ENCODE peak calls at places on chromosomes 11 and 22, in four cellular contexts. W, A, P and D are unnamed samples.

GRCh38 chr11:85438328-85438727 is 188.8 kb downstream of the DLG2 start:
- DNase-seq in A (no peak), P (no peak), W (no peak), D (no peak)

GRCh38 chr11:113577356-113578163 is 102.4 kb upstream of the DRD2 start:
- DNase-seq in P (peak; percentile 60), A (no peak), W (no peak), D (no peak)

GRCh38 chr11:82906236-82906635 is 4.7 kb downstream of the DDIAS start:
- DNase-seq in W (no peak), P (peak; percentile 36), A (no peak), D (no peak)

GRCh38 chr22:27746918-27747317 is 54.6 kb downstream of the MN1 start:
- DNase-seq in A (no peak), P (no peak), W (no peak), D (no peak)

GRCh38 chr11:73335204-73335923 is 27.3 kb downstream of the ARHGEF17 start:
- DNase-seq in A (peak; percentile 85), W (peak; percentile 85), P (peak; percentile 72), D (peak; percentile 85)

GRCh38 chr11:121482231-121483129 is 29.7 kb upstream of the SORL1-AS1 start:
- DNase-seq in W (no peak), A (no peak), P (peak; percentile 26), D (no peak)

GRCh38 chr11:788953-789940 is 643 bp downstream of the CEND1 start:
- DNase-seq in A (no peak), P (no peak), W (no peak), D (no peak)

GRCh38 chr11:70656293-70656692 is 258.0 kb downstream of the CTTN start:
- DNase-seq in W (no peak), P (no peak), A (no peak), D (no peak)

GRCh38 chr22:24983151-24983550 is 30.6 kb downstream of the KIAA1671 start:
- DNase-seq in W (no peak), A (no peak), P (no peak), D (peak; percentile 41)

GRCh38 chr11:45180888-45181594 is 34.6 kb downstream of the PRDM11 start:
- DNase-seq in A (peak; percentile 64), W (peak; percentile 66), P (peak; percentile 74), D (peak; percentile 50)

GRCh38 chr11:68413591-68413999 is 47.0 kb upstream of the PPP6R3 start:
- DNase-seq in W (no peak), A (no peak), P (no peak), D (no peak)

GRCh38 chr11:20103281-20103680 is 57.0 kb downstream of the DBX1 start:
- DNase-seq in A (no peak), W (no peak), P (no peak), D (no peak)

GRCh38 chr11:47270331-47271271 is 668 bp downstream of the MADD start:
- DNase-seq in A (no peak), W (peak; percentile 36), P (no peak), D (peak; percentile 59)

GRCh38 chr22:41468381-41469217 is at the start of the genes ACO2 and PHF5A:
- DNase-seq in P (peak; percentile 99), A (peak; percentile 98), W (peak; percentile 98), D (peak; percentile 98)
- H3K4me1 ChIP-seq in P (peaks cover 9% of the 10 kb centered on the region), A (peaks cover 70% of the 10 kb centered on the region), W (peaks cover 55% of the 10 kb centered on the region), D (peaks cover 36% of the 10 kb centered on the region)

GRCh38 chr22:39545310-39546063 is 12.9 kb upstream of the RPS19BP1 start:
- DNase-seq in P (no peak), W (peak; percentile 59), A (no peak), D (no peak)

GRCh38 chr22:39546064-39546365 is 13.5 kb upstream of the RPS19BP1 start:
- DNase-seq in A (no peak), P (no peak), W (no peak), D (no peak)

GRCh38 chr22:39547587-39547947 is 15.0 kb upstream of the RPS19BP1 start:
- DNase-seq in W (no peak), A (no peak), P (no peak), D (no peak)

GRCh38 chr22:39546889-39547586 is 14.5 kb upstream of the RPS19BP1 start:
- DNase-seq in P (no peak), W (no peak), A (no peak), D (no peak)

GRCh38 chr22:39543095-39543494 is 10.5 kb upstream of the RPS19BP1 start:
- DNase-seq in A (no peak), P (no peak), W (no peak), D (no peak)
- H3K27me3 ChIP-seq in A (peaks cover 56% of the 10 kb centered on the region), P (no peaks in the 10 kb centered on the region), W (no peaks in the 10 kb centered on the region), D (no peaks in the 10 kb centered on the region)

GRCh38 chr11:1843796-1844195 is 5.0 kb downstream of the TNNI2 start:
- DNase-seq in P (no peak), A (no peak), W (no peak), D (no peak)
- H3K4me1 ChIP-seq in P (no peaks in the 10 kb centered on the region), A (peaks cover 56% of the 10 kb centered on the region), W (peaks cover 69% of the 10 kb centered on the region), D (peaks cover 60% of the 10 kb centered on the region)

GRCh38 chr11:125404811-125405481 is 91.1 kb downstream of the FEZ1 start:
- DNase-seq in P (peak; percentile 40), A (peak; percentile 76), W (peak; percentile 69), D (peak; percentile 84)
- H3K27me3 ChIP-seq in P (no peaks in the 10 kb centered on the region), A (peaks cover 3% of the 10 kb centered on the region), W (no peaks in the 10 kb centered on the region), D (no peaks in the 10 kb centered on the region)

GRCh38 chr11:14356342-14356741 is 2.6 kb downstream of the RRAS2 start:
- DNase-seq in W (no peak), P (no peak), A (no peak), D (no peak)
- H3K4me1 ChIP-seq in W (peaks cover 7% of the 10 kb centered on the region), P (no peaks in the 10 kb centered on the region), A (peaks cover 22% of the 10 kb centered on the region), D (peaks cover 8% of the 10 kb centered on the region)

GRCh38 chr11:15484398-15484797 is 369.7 kb downstream of the INSC start:
- DNase-seq in A (no peak), W (no peak), P (no peak), D (no peak)

GRCh38 chr11:15483205-15483604 is 368.5 kb downstream of the INSC start:
- DNase-seq in A (no peak), P (no peak), W (no peak), D (no peak)

GRCh38 chr11:15489281-15489680 is 374.6 kb downstream of the INSC start:
- DNase-seq in W (no peak), P (no peak), A (no peak), D (no peak)

GRCh38 chr11:15481871-15482270 is 367.1 kb downstream of the INSC start:
- DNase-seq in W (no peak), P (peak; percentile 61), A (no peak), D (no peak)

DNA sequence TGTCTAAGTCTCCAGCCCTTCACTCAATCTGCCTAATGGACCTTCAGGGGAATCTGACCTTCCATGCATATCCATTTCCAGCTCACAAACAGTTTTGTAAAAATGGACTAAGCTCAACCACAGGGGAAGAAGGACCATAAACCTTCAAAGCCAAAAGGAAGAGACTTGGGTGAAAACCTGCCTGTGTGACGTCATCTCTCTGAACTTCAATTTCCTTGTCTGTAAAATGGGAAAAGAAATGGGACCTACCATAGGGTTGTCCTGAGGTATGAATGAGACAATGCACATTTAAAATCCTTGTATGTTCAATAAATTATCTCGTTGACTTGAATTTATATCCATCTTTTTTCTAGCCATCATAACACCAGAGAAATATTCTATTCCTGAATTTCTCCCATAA is 370.7 kb downstream of the INSC start:
- DNase-seq in P (no peak), W (no peak), A (no peak), D (no peak)
- H3K27me3 ChIP-seq in P (no peaks in the 10 kb centered on the region), W (no peaks in the 10 kb centered on the region), A (peaks cover 22% of the 10 kb centered on the region), D (no peaks in the 10 kb centered on the region)

GRCh38 chr22:29947410-29948387 is 64.7 kb downstream of the MTMR3 start:
- DNase-seq in W (no peak), A (no peak), P (no peak), D (no peak)
- H3K4me1 ChIP-seq in W (peaks cover 41% of the 10 kb centered on the region), A (peaks cover 84% of the 10 kb centered on the region), P (peaks cover 4% of the 10 kb centered on the region), D (peaks cover 74% of the 10 kb centered on the region)

GRCh38 chr22:46148885-46149492 is 1.3 kb upstream of the PPARA start:
- DNase-seq in A (no peak), W (no peak), P (peak; percentile 90), D (no peak)
- H3K27me3 ChIP-seq in A (no peaks in the 10 kb centered on the region), W (no peaks in the 10 kb centered on the region), P (no peaks in the 10 kb centered on the region), D (no peaks in the 10 kb centered on the region)

GRCh38 chr22:37357471-37357870 is 69.8 kb downstream of the ELFN2 start:
- DNase-seq in A (no peak), P (no peak), W (no peak), D (no peak)
- H3K4me1 ChIP-seq in A (no peaks in the 10 kb centered on the region), P (no peaks in the 10 kb centered on the region), W (no peaks in the 10 kb centered on the region), D (no peaks in the 10 kb centered on the region)

GRCh38 chr11:116849060-116849459 is 11.6 kb upstream of the APOA1 start:
- DNase-seq in P (no peak), A (no peak), W (no peak), D (no peak)
- H3K27me3 ChIP-seq in P (no peaks in the 10 kb centered on the region), A (no peaks in the 10 kb centered on the region), W (no peaks in the 10 kb centered on the region), D (no peaks in the 10 kb centered on the region)